ENCODE peak calls at places on chromosomes 13 and 19, in six cellular contexts. V, W, E, B, T and R are unnamed samples.
A peak's percentile ranks its signal among the peaks of the same experiment; 100 is the strongest.

GRCh38 chr13:96810104-96810503 is 184.2 kb downstream of the OXGR1 start:
- DNase-seq in W (no peak), E (no peak), B (no peak), T (no peak), V (no peak), R (no peak)

GRCh38 chr19:4083677-4084546 is 17.2 kb upstream of the ZBTB7A start:
- DNase-seq in V (no peak), W (no peak), E (no peak), T (no peak), B (no peak), R (no peak)

GRCh38 chr13:29935309-29935981 is 85.0 kb upstream of the UBL3 start:
- DNase-seq in W (peak; percentile 63), E (no peak), T (no peak), V (peak; percentile 63), B (no peak), R (no peak)

GRCh38 chr19:30338878-30339623 is 33.1 kb upstream of the ZNF536 start:
- DNase-seq in B (no peak), V (no peak), W (no peak), E (no peak), T (peak; percentile 57), R (no peak)

GRCh38 chr19:7004313-7004931 is 16.8 kb downstream of the MBD3L2B start:
- DNase-seq in V (no peak), W (no peak), E (no peak), T (no peak), B (peak; percentile 8), R (no peak)

GRCh38 chr19:36051236-36051635 is 2.8 kb downstream of the THAP8 start:
- DNase-seq in B (peak; percentile 22), W (no peak), E (no peak), V (no peak), T (no peak), R (no peak)

GRCh38 chr19:1495051-1495798 is 4.2 kb downstream of the REEP6 start:
- DNase-seq in T (no peak), W (no peak), E (no peak), V (no peak), B (no peak), R (no peak)

GRCh38 chr19:2309734-2310362 is 1.9 kb upstream of the LINGO3 start:
- DNase-seq in E (peak; percentile 71), T (no peak), B (no peak), V (no peak), W (no peak), R (no peak)

GRCh38 chr19:50836543-50837195 is 3.3 kb upstream of the KLK15 start:
- DNase-seq in T (no peak), E (no peak), V (no peak), B (no peak), W (peak; percentile 22), R (no peak)

GRCh38 chr13:93788456-93788855 is 561.8 kb downstream of the GPC6 start:
- DNase-seq in W (no peak), B (no peak), T (no peak), V (no peak), E (no peak), R (no peak)

GRCh38 chr13:30212256-30212655 is 95.1 kb downstream of the KATNAL1 start:
- DNase-seq in E (no peak), T (no peak), B (no peak), V (no peak), W (no peak), R (no peak)

GRCh38 chr19:21593008-21593427 is 87.6 kb downstream of the ZNF429 start:
- DNase-seq in T (no peak), W (no peak), E (no peak), B (no peak), V (no peak), R (no peak)

GRCh38 chr13:56893843-56894242 is 246.9 kb upstream of the PRR20A start:
- DNase-seq in T (no peak), W (no peak), B (no peak), V (no peak), E (no peak), R (no peak)

GRCh38 chr19:29665215-29665825 is at the start of gene PLEKHF1:
- DNase-seq in W (peak; percentile 94), E (peak; percentile 85), V (peak; percentile 72), B (peak; percentile 39), T (peak; percentile 93), R (no peak)

GRCh38 chr19:49806613-49806946 is 6.5 kb downstream of the FUZ start:
- DNase-seq in E (no peak), T (peak; percentile 64), W (no peak), V (no peak), B (no peak), R (no peak)

GRCh38 chr19:38665219-38665931 is 17.9 kb downstream of the ACTN4 start:
- DNase-seq in W (no peak), T (no peak), V (no peak), E (no peak), B (no peak), R (no peak)

GRCh38 chr19:35216833-35217707 is 11.5 kb downstream of the FAM187B start:
- DNase-seq in V (peak; percentile 24), E (peak; percentile 37), T (peak; percentile 44), W (no peak), B (no peak), R (no peak)

GRCh38 chr19:2491130-2491801 is 15.3 kb downstream of the GADD45B start:
- DNase-seq in W (no peak), V (no peak), B (no peak), T (no peak), E (peak; percentile 60), R (no peak)

GRCh38 chr19:6318772-6319171 is 14.6 kb downstream of the ACER1 start:
- DNase-seq in T (no peak), V (no peak), B (no peak), W (no peak), E (no peak), R (no peak)

GRCh38 chr19:46998445-46999142 is 21.0 kb upstream of the NPAS1 start:
- DNase-seq in T (no peak), V (no peak), B (no peak), W (no peak), E (no peak), R (no peak)

GRCh38 chr13:50740052-50740741 is 103.3 kb downstream of the DLEU7 start:
- DNase-seq in T (no peak), B (no peak), V (no peak), E (no peak), W (no peak), R (no peak)

GRCh38 chr13:101211261-101211660 is 205.0 kb downstream of the NALCN start:
- DNase-seq in E (no peak), T (no peak), B (no peak), W (no peak), V (no peak), R (no peak)

GRCh38 chr13:91133941-91134772 is 213.3 kb upstream of the MIR17HG start:
- DNase-seq in T (no peak), W (no peak), B (peak; percentile 52), V (no peak), E (peak; percentile 31), R (no peak)

GRCh38 chr19:53103903-53104203 is 631 bp upstream of the ZNF160 start:
- DNase-seq in E (no peak), V (no peak), W (no peak), B (no peak), T (no peak), R (no peak)

GRCh38 chr19:14347999-14348889 is 33.0 kb upstream of the ADGRE5 start:
- DNase-seq in B (no peak), T (peak; percentile 83), E (peak; percentile 64), V (peak; percentile 52), W (peak; percentile 79), R (no peak)

GRCh38 chr19:8491574-8491973 is 10.9 kb downstream of the PRAM1 start:
- DNase-seq in V (no peak), W (no peak), B (no peak), T (no peak), E (no peak), R (no peak)

GRCh38 chr19:20423381-20424207 is 142.0 kb downstream of the ZNF737 start:
- DNase-seq in T (peak; percentile 80), E (peak; percentile 84), V (peak; percentile 13), B (no peak), W (peak; percentile 86), R (peak; percentile 1)

GRCh38 chr19:23507441-23507840 is 112.2 kb upstream of the ZNF91 start:
- DNase-seq in B (no peak), V (no peak), E (no peak), T (no peak), W (no peak), R (no peak)